ENCODE peak calls at places on chromosome 15, in six cellular contexts. Z, F, X, A, S and K are unnamed samples.

GRCh38 chr15:82809308-82810060 is at the start of gene WHAMM:
- DNase-seq in Z (peak; percentile 99), F (peak; percentile 99), S (peak; percentile 98), X (peak; percentile 100), A (peak; percentile 88), K (peak; percentile 97)

GRCh38 chr15:84772467-84772866 is 24.1 kb downstream of the ZNF592 start:
- DNase-seq in Z (peak; percentile 47), F (no peak), S (no peak), A (no peak), X (no peak), K (no peak)

GRCh38 chr15:38671675-38672141 is 107.1 kb upstream of the RASGRP1 start:
- DNase-seq in A (peak; percentile 23), Z (no peak), S (no peak), F (no peak), X (no peak), K (no peak)

GRCh38 chr15:56772868-56773639 is 39.7 kb upstream of the ZNF280D start:
- DNase-seq in S (no peak), X (no peak), F (peak; percentile 39), Z (peak; percentile 43), A (no peak), K (no peak)

GRCh38 chr15:51874751-51875644 is 45.5 kb downstream of the TMOD3 start:
- DNase-seq in S (peak; percentile 22), Z (peak; percentile 96), F (no peak), X (peak; percentile 58), A (no peak), K (no peak)

GRCh38 chr15:20341901-20342605 is 199.5 kb downstream of the GOLGA6L6 start:
- DNase-seq in Z (peak; percentile 20), X (no peak), S (no peak), A (peak; percentile 58), F (peak; percentile 57), K (no peak)

GRCh38 chr15:74869726-74870407 is 3.3 kb downstream of the SCAMP2 start:
- DNase-seq in S (no peak), A (no peak), Z (peak; percentile 73), X (peak; percentile 59), F (no peak), K (peak; percentile 47)

GRCh38 chr15:84645997-84646396 is 8.1 kb downstream of the WDR73 start:
- DNase-seq in X (no peak), A (no peak), F (no peak), Z (no peak), S (no peak), K (no peak)

GRCh38 chr15:69954726-69955125 is 143.0 kb downstream of the TLE3 start:
- DNase-seq in F (no peak), A (no peak), Z (no peak), S (no peak), X (no peak), K (no peak)

GRCh38 chr15:69885182-69886041 is 212.3 kb downstream of the TLE3 start:
- DNase-seq in X (no peak), Z (peak; percentile 53), A (no peak), S (no peak), F (no peak), K (no peak)

GRCh38 chr15:66124626-66125025 is 128.9 kb downstream of the MEGF11 start:
- DNase-seq in S (no peak), X (no peak), A (no peak), F (no peak), Z (no peak), K (no peak)

GRCh38 chr15:90154861-90155626 is 46.1 kb upstream of the SEMA4B start:
- DNase-seq in S (no peak), F (peak; percentile 83), X (no peak), Z (peak; percentile 79), A (no peak), K (no peak)

GRCh38 chr15:48059786-48060185 is 61.0 kb upstream of the SLC24A5 start:
- DNase-seq in S (peak; percentile 37), F (no peak), Z (peak; percentile 29), A (no peak), X (peak; percentile 49), K (peak; percentile 11)

GRCh38 chr15:97978408-97979130 is 18.1 kb downstream of the ARRDC4 start:
- DNase-seq in Z (peak; percentile 40), X (no peak), S (no peak), F (no peak), A (no peak), K (no peak)
- H3K27ac ChIP-seq in Z (peak overlapping the region; percentile 15), X (no peak overlapping the region), S (no peak overlapping the region), F (no peak overlapping the region), A (no peak overlapping the region), K (no peak overlapping the region)

DNA sequence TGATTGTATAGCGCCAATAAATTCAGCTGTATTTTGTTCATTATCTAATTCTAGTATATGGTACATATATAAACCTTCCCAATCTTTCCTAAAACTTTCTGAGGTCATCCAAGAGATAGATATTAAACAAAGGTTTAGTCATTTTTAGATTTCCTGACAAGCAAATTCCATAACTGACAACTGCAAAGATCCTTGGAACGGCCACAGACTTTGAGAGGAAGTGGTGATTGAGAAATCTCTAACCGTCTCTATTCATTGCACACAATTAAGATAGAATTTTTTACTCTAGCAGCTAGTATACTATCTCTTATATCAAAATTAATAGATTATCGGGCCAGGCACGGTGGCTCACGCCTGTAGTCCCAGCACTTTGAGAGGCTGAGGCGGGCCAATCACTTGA is 4.7 kb downstream of the CSNK1G1 start:
- DNase-seq in X (no peak), A (no peak), F (no peak), Z (peak; percentile 22), S (no peak), K (no peak)
- H3K27ac ChIP-seq in X (no peak overlapping the region), A (no peak overlapping the region), F (no peak overlapping the region), Z (no peak overlapping the region), S (no peak overlapping the region), K (no peak overlapping the region)

GRCh38 chr15:77482570-77482969 is 61.9 kb downstream of the HMG20A start:
- DNase-seq in Z (peak; percentile 81), S (no peak), F (no peak), X (no peak), A (no peak), K (no peak)

GRCh38 chr15:77480859-77481258 is 60.2 kb downstream of the HMG20A start:
- DNase-seq in F (no peak), X (no peak), A (no peak), S (no peak), Z (no peak), K (no peak)

GRCh38 chr15:77479015-77479414 is 58.3 kb downstream of the HMG20A start:
- DNase-seq in A (no peak), X (no peak), S (no peak), F (no peak), Z (no peak), K (no peak)

GRCh38 chr15:77483426-77483825 is 62.7 kb downstream of the HMG20A start:
- DNase-seq in S (no peak), X (no peak), Z (no peak), A (no peak), F (no peak), K (no peak)

GRCh38 chr15:77481670-77482069 is 61.0 kb downstream of the HMG20A start:
- DNase-seq in X (no peak), S (no peak), F (no peak), Z (peak; percentile 67), A (no peak), K (no peak)
- H3K27ac ChIP-seq in X (no peak overlapping the region), S (no peak overlapping the region), F (no peak overlapping the region), Z (no peak overlapping the region), A (no peak overlapping the region), K (no peak overlapping the region)

GRCh38 chr15:23401627-23402026 is 45.4 kb downstream of the GOLGA6L2 start:
- DNase-seq in X (no peak), S (no peak), A (no peak), Z (no peak), F (no peak), K (no peak)

GRCh38 chr15:23397779-23398178 is 43.2 kb downstream of the GOLGA8S start:
- DNase-seq in S (no peak), X (no peak), A (no peak), Z (no peak), F (peak; percentile 10), K (no peak)

GRCh38 chr15:23402140-23402539 is 44.9 kb downstream of the GOLGA6L2 start:
- DNase-seq in S (no peak), F (no peak), X (no peak), A (no peak), Z (no peak), K (no peak)

GRCh38 chr15:23402544-23402943 is 44.5 kb downstream of the GOLGA6L2 start:
- DNase-seq in X (no peak), A (no peak), F (no peak), Z (no peak), S (no peak), K (no peak)

DNA sequence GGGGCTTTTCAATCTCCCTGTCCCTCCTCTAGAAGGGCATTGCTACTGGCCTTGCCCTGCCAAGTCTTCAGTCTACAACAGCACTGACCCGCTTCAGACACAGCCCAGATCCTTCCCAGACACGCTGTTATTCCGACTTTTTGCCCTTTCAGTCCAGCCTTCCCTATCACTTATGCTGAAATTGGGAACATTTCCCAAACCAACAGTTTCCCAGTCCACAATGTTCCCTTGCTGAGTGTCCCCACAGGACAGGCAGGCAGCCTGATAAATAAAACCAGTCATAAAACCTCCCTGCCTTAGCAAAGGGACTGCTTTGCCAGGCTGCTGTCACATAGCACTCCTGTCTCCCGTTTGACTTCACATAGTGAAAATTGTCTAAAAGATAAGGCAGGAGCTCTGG is 43.5 kb downstream of the GOLGA6L2 start:
- DNase-seq in F (peak; percentile 43), A (no peak), Z (no peak), S (peak; percentile 35), X (no peak), K (no peak)
- H3K27ac ChIP-seq in F (peak overlapping the region; percentile 61), A (no peak overlapping the region), Z (no peak overlapping the region), S (peak overlapping the region; percentile 64), X (no peak overlapping the region), K (no peak overlapping the region)

GRCh38 chr15:86630946-86631345 is 551.3 kb downstream of the AGBL1 start:
- DNase-seq in Z (no peak), S (no peak), A (no peak), X (no peak), F (no peak), K (no peak)
- H3K27ac ChIP-seq in Z (no peak overlapping the region), S (no peak overlapping the region), A (no peak overlapping the region), X (no peak overlapping the region), F (no peak overlapping the region), K (no peak overlapping the region)

GRCh38 chr15:68615301-68615700 is 36.5 kb downstream of the CORO2B start:
- DNase-seq in Z (no peak), X (no peak), S (no peak), A (no peak), F (no peak), K (no peak)
- H3K27ac ChIP-seq in Z (peak overlapping the region; percentile 37), X (peak overlapping the region; percentile 73), S (no peak overlapping the region), A (no peak overlapping the region), F (no peak overlapping the region), K (peak overlapping the region; percentile 99)

GRCh38 chr15:77939851-77940250 is 137.7 kb downstream of the TBC1D2B start:
- DNase-seq in Z (no peak), A (no peak), S (no peak), F (no peak), X (no peak), K (no peak)

GRCh38 chr15:77940548-77940947 is 137.0 kb downstream of the TBC1D2B start:
- DNase-seq in F (no peak), Z (no peak), S (no peak), X (no peak), A (no peak), K (no peak)

GRCh38 chr15:77942611-77943211 is 134.8 kb downstream of the TBC1D2B start:
- DNase-seq in Z (no peak), X (no peak), S (no peak), F (no peak), A (no peak), K (no peak)

GRCh38 chr15:77944002-77944867 is 133.3 kb downstream of the TBC1D2B start:
- DNase-seq in S (peak; percentile 78), Z (peak; percentile 89), F (peak; percentile 55), A (peak; percentile 19), X (peak; percentile 80), K (peak; percentile 80)
- H3K27ac ChIP-seq in S (peak overlapping the region; percentile 58), Z (peak overlapping the region; percentile 31), F (peak overlapping the region; percentile 60), A (no peak overlapping the region), X (peak overlapping the region; percentile 81), K (peak overlapping the region; percentile 67)

GRCh38 chr15:29095746-29096145 is 173.9 kb downstream of the NSMCE3 start:
- DNase-seq in X (no peak), A (no peak), Z (no peak), S (no peak), F (no peak), K (no peak)
- H3K27ac ChIP-seq in X (no peak overlapping the region), A (no peak overlapping the region), Z (no peak overlapping the region), S (no peak overlapping the region), F (no peak overlapping the region), K (no peak overlapping the region)